ENCODE peak calls at places on chromosomes 7 and 10, in six cellular contexts. O is T-helper 22 cell, Z is iris pigment epithelial cell, A is ELR, D is occipital lobe, L is Daoy. I is an unnamed sample.
A peak's percentile ranks its signal among the peaks of the same experiment; 100 is the strongest.

GRCh38 chr7:10300557-10300956 is 673.1 kb upstream of the PHF14 start:
- DNase-seq in O (no peak), Z (no peak), A (no peak), D (no peak), L (no peak), I (no peak)

GRCh38 chr10:30747633-30748032 is 118.1 kb upstream of the LYZL2 start:
- DNase-seq in O (peak; percentile 11), Z (peak; percentile 45), A (peak; percentile 80), D (no peak), L (peak; percentile 66), I (no peak)

GRCh38 chr10:48215983-48216505 is 58.5 kb downstream of the FRMPD2 start:
- DNase-seq in O (no peak), Z (no peak), A (no peak), D (no peak), L (no peak), I (no peak)

GRCh38 chr7:135179321-135179925 is 8.9 kb upstream of the CYREN start:
- DNase-seq in O (no peak), Z (no peak), A (no peak), D (no peak), L (no peak), I (no peak)

GRCh38 chr7:134420509-134421125 is 38.3 kb downstream of the AKR1B1 start:
- DNase-seq in O (no peak), Z (peak; percentile 62), A (peak; percentile 68), D (peak; percentile 28), L (peak; percentile 72), I (peak; percentile 23)

GRCh38 chr7:94643771-94644545 is 12.0 kb downstream of the SGCE start:
- DNase-seq in O (no peak), Z (peak; percentile 31), A (peak; percentile 77), D (no peak), L (no peak), I (no peak)

GRCh38 chr7:134778941-134779740 is at the start of gene CALD1:
- DNase-seq in O (no peak), Z (peak; percentile 99), A (peak; percentile 98), D (peak; percentile 9), L (peak; percentile 100), I (peak; percentile 26)

GRCh38 chr7:22074961-22075360 is 129.3 kb upstream of the CDCA7L start:
- DNase-seq in O (no peak), Z (no peak), A (no peak), D (no peak), L (no peak), I (no peak)

GRCh38 chr10:484441-484924 is 205.0 kb downstream of the DIP2C start:
- DNase-seq in O (no peak), Z (peak; percentile 72), A (no peak), D (no peak), L (peak; percentile 32), I (no peak)

GRCh38 chr7:17185690-17186070 is 112.8 kb upstream of the AHR start:
- DNase-seq in O (no peak), Z (peak; percentile 92), A (peak; percentile 78), D (no peak), L (peak; percentile 87), I (no peak)

GRCh38 chr10:62390497-62391176 is 16.5 kb downstream of the ZNF365 start:
- DNase-seq in O (no peak), Z (peak; percentile 10), A (peak; percentile 66), D (no peak), L (peak; percentile 15), I (no peak)

GRCh38 chr10:91681361-91682276 is 48.7 kb upstream of the PPP1R3C start:
- DNase-seq in O (no peak), Z (no peak), A (no peak), D (peak; percentile 45), L (peak; percentile 49), I (no peak)

GRCh38 chr10:48306870-48307531 is 524 bp downstream of the MAPK8 start:
- DNase-seq in O (peak; percentile 73), Z (peak; percentile 62), A (peak; percentile 62), D (peak; percentile 70), L (peak; percentile 44), I (no peak)

GRCh38 chr10:67841737-67842136 is 3.7 kb upstream of the DNAJC12 start:
- DNase-seq in O (no peak), Z (no peak), A (no peak), D (no peak), L (no peak), I (no peak)

GRCh38 chr10:62076872-62077271 is 175.4 kb downstream of the ARID5B start:
- DNase-seq in O (no peak), Z (peak; percentile 91), A (peak; percentile 94), D (no peak), L (peak; percentile 55), I (no peak)

GRCh38 chr10:112365014-112365432 is 8.9 kb upstream of the ACSL5 start:
- DNase-seq in O (no peak), Z (no peak), A (no peak), D (no peak), L (no peak), I (no peak)

GRCh38 chr7:70574970-70575799 is 556.8 kb upstream of the GALNT17 start:
- DNase-seq in O (no peak), Z (peak; percentile 16), A (peak; percentile 3), D (peak; percentile 50), L (peak; percentile 66), I (no peak)

GRCh38 chr10:6207658-6208057 is 4.9 kb downstream of the PFKFB3 start:
- DNase-seq in O (no peak), Z (no peak), A (peak; percentile 22), D (no peak), L (no peak), I (no peak)

GRCh38 chr10:94936721-94937120 is 1.7 kb upstream of the CYP2C9 start:
- DNase-seq in O (no peak), Z (no peak), A (no peak), D (no peak), L (no peak), I (no peak)

GRCh38 chr7:44391746-44392617 is 66.6 kb upstream of the CAMK2B start:
- DNase-seq in O (no peak), Z (no peak), A (no peak), D (no peak), L (no peak), I (no peak)

GRCh38 chr10:60414111-60414510 is 24.4 kb upstream of the ANK3 start:
- DNase-seq in O (no peak), Z (no peak), A (peak; percentile 60), D (no peak), L (peak; percentile 35), I (no peak)

GRCh38 chr10:63515002-63515763 is 6.0 kb upstream of the REEP3 start:
- DNase-seq in O (no peak), Z (peak; percentile 82), A (peak; percentile 79), D (no peak), L (peak; percentile 25), I (no peak)

GRCh38 chr10:126749030-126749655 is 78.7 kb upstream of the C10orf90 start:
- DNase-seq in O (no peak), Z (peak; percentile 75), A (peak; percentile 81), D (peak; percentile 34), L (peak; percentile 85), I (peak; percentile 70)

GRCh38 chr7:73742753-73743641 is 4.4 kb upstream of the ABHD11 start:
- DNase-seq in O (no peak), Z (no peak), A (no peak), D (no peak), L (peak; percentile 53), I (peak; percentile 96)

GRCh38 chr10:23270531-23270930 is 74.1 kb downstream of the C10orf67 start:
- DNase-seq in O (no peak), Z (no peak), A (no peak), D (no peak), L (no peak), I (no peak)

GRCh38 chr7:24877790-24878311 is 102.1 kb downstream of the OSBPL3 start:
- DNase-seq in O (peak; percentile 1), Z (no peak), A (no peak), D (peak; percentile 37), L (no peak), I (no peak)

GRCh38 chr10:557792-558328 is 131.6 kb downstream of the DIP2C start:
- DNase-seq in O (peak; percentile 23), Z (no peak), A (peak; percentile 19), D (no peak), L (peak; percentile 25), I (peak; percentile 3)